ENCODE peak calls at places on chromosomes 7 and 10, in six cellular contexts. One of them, this sample, is unnamed.

GRCh38 chr10:91210014-91210413 is 10.4 kb upstream of the PCGF5 start:
- DNase-seq in stomach: no peak
- DNase-seq in left ventricle myocardium inferior: no peak
- DNase-seq in mammary epithelial cell: no peak
- DNase-seq in CD8-positive, alpha-beta T cell: no peak
- DNase-seq in PC-3: no peak
- DNase-seq in this sample: no peak

GRCh38 chr10:104328916-104329710 is 9.2 kb downstream of the ITPRIP start:
- DNase-seq in stomach: no peak
- DNase-seq in left ventricle myocardium inferior: no peak
- DNase-seq in mammary epithelial cell: peak
- DNase-seq in CD8-positive, alpha-beta T cell: peak
- DNase-seq in PC-3: peak
- DNase-seq in this sample: peak

GRCh38 chr7:148306759-148307158 is 283.8 kb upstream of the C7orf33 start:
- DNase-seq in stomach: no peak
- DNase-seq in left ventricle myocardium inferior: no peak
- DNase-seq in mammary epithelial cell: no peak
- DNase-seq in CD8-positive, alpha-beta T cell: no peak
- DNase-seq in PC-3: no peak
- DNase-seq in this sample: no peak

GRCh38 chr7:117777335-117778150 is 95.7 kb downstream of the CTTNBP2 start:
- DNase-seq in stomach: no peak
- DNase-seq in left ventricle myocardium inferior: no peak
- DNase-seq in mammary epithelial cell: peak
- DNase-seq in CD8-positive, alpha-beta T cell: no peak
- DNase-seq in PC-3: peak
- DNase-seq in this sample: no peak

GRCh38 chr7:13041368-13041988 is 354.0 kb downstream of the ARL4A start:
- DNase-seq in stomach: no peak
- DNase-seq in left ventricle myocardium inferior: no peak
- DNase-seq in mammary epithelial cell: no peak
- DNase-seq in CD8-positive, alpha-beta T cell: no peak
- DNase-seq in PC-3: no peak
- DNase-seq in this sample: no peak

GRCh38 chr7:150716368-150716767 is at the start of gene GIMAP1:
- DNase-seq in stomach: no peak
- DNase-seq in left ventricle myocardium inferior: peak
- DNase-seq in mammary epithelial cell: no peak
- DNase-seq in CD8-positive, alpha-beta T cell: peak
- DNase-seq in PC-3: no peak
- DNase-seq in this sample: no peak

GRCh38 chr7:150845471-150845870 is 6.8 kb upstream of the AOC1 start:
- DNase-seq in stomach: no peak
- DNase-seq in left ventricle myocardium inferior: peak
- DNase-seq in mammary epithelial cell: no peak
- DNase-seq in CD8-positive, alpha-beta T cell: no peak
- DNase-seq in PC-3: no peak
- DNase-seq in this sample: no peak

GRCh38 chr7:90763108-90763507 is 167.0 kb downstream of the CDK14 start:
- DNase-seq in stomach: no peak
- DNase-seq in left ventricle myocardium inferior: no peak
- DNase-seq in mammary epithelial cell: no peak
- DNase-seq in CD8-positive, alpha-beta T cell: no peak
- DNase-seq in PC-3: no peak
- DNase-seq in this sample: no peak

GRCh38 chr10:63539994-63540393 is 18.8 kb downstream of the REEP3 start:
- DNase-seq in stomach: no peak
- DNase-seq in left ventricle myocardium inferior: no peak
- DNase-seq in mammary epithelial cell: no peak
- DNase-seq in CD8-positive, alpha-beta T cell: no peak
- DNase-seq in PC-3: no peak
- DNase-seq in this sample: no peak

GRCh38 chr10:129773359-129773990 is 190.6 kb downstream of the EBF3 start:
- DNase-seq in stomach: peak
- DNase-seq in left ventricle myocardium inferior: no peak
- DNase-seq in mammary epithelial cell: no peak
- DNase-seq in CD8-positive, alpha-beta T cell: no peak
- DNase-seq in PC-3: no peak
- DNase-seq in this sample: no peak

GRCh38 chr7:39950473-39951155 is 558 bp downstream of the CDK13 start:
- DNase-seq in stomach: peak
- DNase-seq in left ventricle myocardium inferior: peak
- DNase-seq in mammary epithelial cell: no peak
- DNase-seq in CD8-positive, alpha-beta T cell: peak
- DNase-seq in PC-3: peak
- DNase-seq in this sample: no peak

GRCh38 chr10:102696736-102697135 is 17.5 kb downstream of the ARL3 start:
- DNase-seq in stomach: no peak
- DNase-seq in left ventricle myocardium inferior: no peak
- DNase-seq in mammary epithelial cell: peak
- DNase-seq in CD8-positive, alpha-beta T cell: no peak
- DNase-seq in PC-3: no peak
- DNase-seq in this sample: no peak

GRCh38 chr10:3532644-3533043 is 252.4 kb downstream of the KLF6 start:
- DNase-seq in stomach: peak
- DNase-seq in left ventricle myocardium inferior: no peak
- DNase-seq in mammary epithelial cell: no peak
- DNase-seq in CD8-positive, alpha-beta T cell: no peak
- DNase-seq in PC-3: peak
- DNase-seq in this sample: no peak

GRCh38 chr7:7294914-7295313 is 112.6 kb downstream of the C1GALT1 start:
- DNase-seq in stomach: no peak
- DNase-seq in left ventricle myocardium inferior: no peak
- DNase-seq in mammary epithelial cell: no peak
- DNase-seq in CD8-positive, alpha-beta T cell: no peak
- DNase-seq in PC-3: no peak
- DNase-seq in this sample: no peak

GRCh38 chr7:112162161-112163020 is 43.8 kb downstream of the DOCK4 start:
- DNase-seq in stomach: no peak
- DNase-seq in left ventricle myocardium inferior: peak
- DNase-seq in mammary epithelial cell: no peak
- DNase-seq in CD8-positive, alpha-beta T cell: no peak
- DNase-seq in PC-3: peak
- DNase-seq in this sample: no peak

GRCh38 chr7:28608766-28609165 is 196.4 kb downstream of the CREB5 start:
- DNase-seq in stomach: no peak
- DNase-seq in left ventricle myocardium inferior: no peak
- DNase-seq in mammary epithelial cell: peak
- DNase-seq in CD8-positive, alpha-beta T cell: no peak
- DNase-seq in PC-3: peak
- DNase-seq in this sample: no peak

GRCh38 chr10:42801135-42801534 is 18.5 kb downstream of the BMS1 start:
- DNase-seq in stomach: no peak
- DNase-seq in left ventricle myocardium inferior: no peak
- DNase-seq in mammary epithelial cell: no peak
- DNase-seq in CD8-positive, alpha-beta T cell: no peak
- DNase-seq in PC-3: no peak
- DNase-seq in this sample: no peak

GRCh38 chr7:47672966-47673365 is 91.1 kb upstream of the TNS3 start:
- DNase-seq in stomach: no peak
- DNase-seq in left ventricle myocardium inferior: no peak
- DNase-seq in mammary epithelial cell: no peak
- DNase-seq in CD8-positive, alpha-beta T cell: no peak
- DNase-seq in PC-3: peak
- DNase-seq in this sample: no peak

GRCh38 chr10:43231523-43232078 is 35.3 kb downstream of the RASGEF1A start:
- DNase-seq in stomach: no peak
- DNase-seq in left ventricle myocardium inferior: peak
- DNase-seq in mammary epithelial cell: no peak
- DNase-seq in CD8-positive, alpha-beta T cell: peak
- DNase-seq in PC-3: no peak
- DNase-seq in this sample: no peak

GRCh38 chr7:157715071-157715937 is 378.5 kb downstream of the DNAJB6 start:
- DNase-seq in stomach: no peak
- DNase-seq in left ventricle myocardium inferior: no peak
- DNase-seq in mammary epithelial cell: no peak
- DNase-seq in CD8-positive, alpha-beta T cell: no peak
- DNase-seq in PC-3: no peak
- DNase-seq in this sample: no peak

GRCh38 chr7:66778201-66778600 is 37.7 kb downstream of the RABGEF1 start:
- DNase-seq in stomach: no peak
- DNase-seq in left ventricle myocardium inferior: no peak
- DNase-seq in mammary epithelial cell: no peak
- DNase-seq in CD8-positive, alpha-beta T cell: no peak
- DNase-seq in PC-3: no peak
- DNase-seq in this sample: no peak

GRCh38 chr10:8130973-8131911 is 76.8 kb downstream of the GATA3 start:
- DNase-seq in stomach: no peak
- DNase-seq in left ventricle myocardium inferior: no peak
- DNase-seq in mammary epithelial cell: peak
- DNase-seq in CD8-positive, alpha-beta T cell: no peak
- DNase-seq in PC-3: peak
- DNase-seq in this sample: peak

GRCh38 chr10:110485541-110485940 is 12.2 kb upstream of the DUSP5 start:
- DNase-seq in stomach: no peak
- DNase-seq in left ventricle myocardium inferior: no peak
- DNase-seq in mammary epithelial cell: peak
- DNase-seq in CD8-positive, alpha-beta T cell: no peak
- DNase-seq in PC-3: no peak
- DNase-seq in this sample: no peak

GRCh38 chr7:45569290-45569685 is 4.9 kb upstream of the ADCY1 start:
- DNase-seq in stomach: no peak
- DNase-seq in left ventricle myocardium inferior: no peak
- DNase-seq in mammary epithelial cell: no peak
- DNase-seq in CD8-positive, alpha-beta T cell: no peak
- DNase-seq in PC-3: no peak
- DNase-seq in this sample: no peak

DNA sequence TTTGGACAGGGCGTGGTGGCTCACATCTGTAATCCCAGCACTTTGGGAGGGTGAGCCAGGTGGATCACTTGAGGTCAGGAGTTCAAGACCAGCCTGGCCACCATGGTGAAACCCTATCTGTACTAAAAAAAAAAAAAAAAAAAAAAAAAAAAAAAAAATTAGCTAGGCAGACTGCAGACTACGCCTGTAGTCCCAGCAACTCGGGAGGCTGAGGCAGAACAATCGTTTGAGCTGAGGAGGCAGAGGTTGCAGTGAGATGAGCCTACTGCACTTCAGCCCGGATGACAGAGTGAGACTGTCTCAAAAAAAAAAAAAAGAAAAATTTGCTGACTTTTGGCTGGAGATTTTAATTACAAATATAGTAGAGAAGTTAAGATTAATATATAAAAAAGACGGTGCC is 104.0 kb downstream of the HIPK2 start:
- DNase-seq in stomach: no peak
- DNase-seq in left ventricle myocardium inferior: no peak
- DNase-seq in mammary epithelial cell: no peak
- DNase-seq in CD8-positive, alpha-beta T cell: no peak
- DNase-seq in PC-3: no peak
- DNase-seq in this sample: no peak
- H3K27ac ChIP-seq in stomach: peak
- H3K27ac ChIP-seq in left ventricle myocardium inferior: peak
- H3K27ac ChIP-seq in mammary epithelial cell: no peak
- H3K27ac ChIP-seq in CD8-positive, alpha-beta T cell: no peak
- H3K27ac ChIP-seq in PC-3: peak
- H3K27ac ChIP-seq in this sample: no peak

GRCh38 chr7:87475359-87476178 is at the start of gene ABCB4:
- DNase-seq in stomach: no peak
- DNase-seq in left ventricle myocardium inferior: peak
- DNase-seq in mammary epithelial cell: no peak
- DNase-seq in CD8-positive, alpha-beta T cell: no peak
- DNase-seq in PC-3: no peak
- DNase-seq in this sample: no peak
- H3K27ac ChIP-seq in stomach: no peak
- H3K27ac ChIP-seq in left ventricle myocardium inferior: peak
- H3K27ac ChIP-seq in mammary epithelial cell: no peak
- H3K27ac ChIP-seq in CD8-positive, alpha-beta T cell: no peak
- H3K27ac ChIP-seq in PC-3: no peak
- H3K27ac ChIP-seq in this sample: no peak

DNA sequence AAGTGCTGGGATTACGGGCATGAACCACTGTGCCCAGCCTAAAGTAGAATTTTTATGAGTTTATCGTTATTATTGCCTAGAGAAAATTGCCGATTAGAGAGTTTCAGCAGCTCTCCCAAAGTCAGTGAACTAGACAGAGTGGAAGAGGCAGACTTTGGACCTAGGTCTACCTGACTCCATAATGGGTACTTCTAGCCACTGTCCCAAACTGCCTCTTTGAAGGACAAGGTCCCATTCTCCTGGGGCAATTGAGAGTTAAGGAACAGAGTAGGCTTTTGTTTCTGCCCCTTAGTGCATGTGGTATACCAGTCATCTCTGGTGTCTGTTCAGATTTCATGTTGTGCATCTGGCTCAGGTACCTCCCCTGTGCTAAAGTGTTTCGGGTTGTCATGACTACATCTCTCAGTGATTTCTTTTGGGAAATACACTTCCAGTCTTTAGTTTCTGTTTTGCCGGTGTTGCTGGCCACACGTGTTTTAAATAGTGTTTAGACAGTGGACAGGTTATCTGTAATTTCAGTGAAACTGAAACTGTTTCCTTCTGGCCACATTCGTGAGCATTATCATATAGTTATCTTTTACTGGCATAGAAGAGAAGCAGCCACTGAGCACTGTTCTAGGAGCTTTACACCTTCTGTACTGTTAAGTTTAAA is 4.7 kb downstream of the TMEM236 start:
- DNase-seq in stomach: peak
- DNase-seq in left ventricle myocardium inferior: no peak
- DNase-seq in mammary epithelial cell: peak
- DNase-seq in CD8-positive, alpha-beta T cell: no peak
- DNase-seq in PC-3: no peak
- DNase-seq in this sample: no peak
- H3K27ac ChIP-seq in stomach: peak
- H3K27ac ChIP-seq in left ventricle myocardium inferior: no peak
- H3K27ac ChIP-seq in mammary epithelial cell: no peak
- H3K27ac ChIP-seq in CD8-positive, alpha-beta T cell: no peak
- H3K27ac ChIP-seq in PC-3: no peak
- H3K27ac ChIP-seq in this sample: no peak

GRCh38 chr7:101243786-101244384 is 996 bp downstream of the FIS1 start:
- DNase-seq in stomach: no peak
- DNase-seq in left ventricle myocardium inferior: no peak
- DNase-seq in mammary epithelial cell: no peak
- DNase-seq in CD8-positive, alpha-beta T cell: no peak
- DNase-seq in PC-3: no peak
- DNase-seq in this sample: no peak
- H3K27ac ChIP-seq in stomach: peak
- H3K27ac ChIP-seq in left ventricle myocardium inferior: peak
- H3K27ac ChIP-seq in mammary epithelial cell: peak
- H3K27ac ChIP-seq in CD8-positive, alpha-beta T cell: peak
- H3K27ac ChIP-seq in PC-3: peak
- H3K27ac ChIP-seq in this sample: peak

GRCh38 chr10:11673346-11674330 is 62.2 kb upstream of the USP6NL start:
- DNase-seq in stomach: no peak
- DNase-seq in left ventricle myocardium inferior: no peak
- DNase-seq in mammary epithelial cell: no peak
- DNase-seq in CD8-positive, alpha-beta T cell: no peak
- DNase-seq in PC-3: no peak
- DNase-seq in this sample: no peak
- H3K27ac ChIP-seq in stomach: no peak
- H3K27ac ChIP-seq in left ventricle myocardium inferior: no peak
- H3K27ac ChIP-seq in mammary epithelial cell: no peak
- H3K27ac ChIP-seq in CD8-positive, alpha-beta T cell: no peak
- H3K27ac ChIP-seq in PC-3: no peak
- H3K27ac ChIP-seq in this sample: no peak

DNA sequence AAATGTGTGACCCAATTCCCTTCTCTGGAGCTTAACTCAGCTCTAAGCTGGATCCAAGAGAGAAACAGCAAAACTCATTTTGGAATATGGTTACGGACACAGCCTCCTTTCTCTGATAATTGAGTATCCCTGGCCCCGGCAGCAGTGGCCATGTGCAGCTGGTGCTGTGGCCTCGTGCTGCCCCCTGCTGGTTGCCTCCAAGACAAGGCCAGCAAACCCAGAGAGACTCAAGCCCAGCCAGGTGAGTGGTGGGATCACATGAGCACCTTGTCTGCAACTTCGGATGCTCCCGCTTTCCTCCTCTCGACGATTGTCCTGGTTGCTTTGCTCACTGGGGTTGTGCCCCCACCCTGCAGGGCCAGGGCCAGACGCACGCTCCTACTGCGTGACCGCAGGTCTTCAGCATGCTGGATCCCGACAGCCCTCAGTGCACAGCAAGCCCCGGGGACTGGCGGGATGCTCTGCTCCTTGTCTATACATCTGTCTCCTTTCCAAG is 19.4 kb downstream of the SFTPD start:
- DNase-seq in stomach: peak
- DNase-seq in left ventricle myocardium inferior: peak
- DNase-seq in mammary epithelial cell: peak
- DNase-seq in CD8-positive, alpha-beta T cell: peak
- DNase-seq in PC-3: peak
- DNase-seq in this sample: no peak
- H3K27ac ChIP-seq in stomach: no peak
- H3K27ac ChIP-seq in left ventricle myocardium inferior: no peak
- H3K27ac ChIP-seq in mammary epithelial cell: no peak
- H3K27ac ChIP-seq in CD8-positive, alpha-beta T cell: no peak
- H3K27ac ChIP-seq in PC-3: no peak
- H3K27ac ChIP-seq in this sample: no peak